ENCODE peak calls at places on chromosomes 12 and 14, in four cellular contexts. T is DMS153, J is tibial artery, K is ACHN. Q is an unnamed sample.

GRCh38 chr12:13135336-13136178 is 32.1 kb upstream of the GSG1 start:
- DNase-seq in J (peak; percentile 80), K (peak; percentile 95), T (no peak), Q (peak; percentile 74)

GRCh38 chr14:65231286-65231980 is 129.1 kb upstream of the MAX start:
- DNase-seq in T (no peak), J (no peak), K (no peak), Q (no peak)

GRCh38 chr12:28130625-28131598 is 59.3 kb upstream of the CCDC91 start:
- DNase-seq in T (no peak), J (peak; percentile 23), K (no peak), Q (peak; percentile 40)

GRCh38 chr14:28831126-28831525 is 64.5 kb downstream of the FOXG1 start:
- DNase-seq in T (no peak), J (no peak), K (no peak), Q (no peak)

GRCh38 chr12:26853303-26854027 is 20.5 kb upstream of the ITPR2 start:
- DNase-seq in J (peak; percentile 54), K (peak; percentile 76), T (peak; percentile 45), Q (no peak)

GRCh38 chr12:105910030-105910429 is 228.7 kb downstream of the NUAK1 start:
- DNase-seq in K (no peak), T (no peak), J (no peak), Q (no peak)

GRCh38 chr14:53946404-53947400 is 9.9 kb downstream of the BMP4 start:
- DNase-seq in J (no peak), K (no peak), T (no peak), Q (no peak)

GRCh38 chr12:13631873-13632272 is 349.5 kb downstream of the GRIN2B start:
- DNase-seq in K (no peak), J (no peak), T (no peak), Q (no peak)

GRCh38 chr14:52911904-52912303 is 38.9 kb downstream of the FERMT2 start:
- DNase-seq in K (no peak), T (no peak), J (no peak), Q (no peak)

GRCh38 chr12:62588916-62589315 is 122.3 kb downstream of the MON2 start:
- DNase-seq in K (no peak), T (no peak), J (no peak), Q (no peak)

GRCh38 chr14:95523051-95523817 is 6.8 kb upstream of the SYNE3 start:
- DNase-seq in T (no peak), K (no peak), J (no peak), Q (no peak)

GRCh38 chr12:78584695-78585094 is 279.9 kb upstream of the SYT1 start:
- DNase-seq in J (no peak), T (no peak), K (peak; percentile 65), Q (no peak)

GRCh38 chr14:98711453-98711852 is 560.5 kb downstream of the BCL11B start:
- DNase-seq in T (no peak), J (no peak), K (no peak), Q (no peak)

GRCh38 chr12:64221656-64222010 is 463 bp downstream of the KICS2 start:
- DNase-seq in T (peak; percentile 73), J (peak; percentile 91), K (peak; percentile 96), Q (peak; percentile 12)

GRCh38 chr12:76719171-76719631 is 44.7 kb upstream of the ZDHHC17 start:
- DNase-seq in T (no peak), J (no peak), K (no peak), Q (no peak)

GRCh38 chr12:123056053-123056452 is 75.6 kb downstream of the ARL6IP4 start:
- DNase-seq in T (no peak), K (peak; percentile 52), J (no peak), Q (no peak)

Q was measured in BJ.